ENCODE peak calls at places on chromosomes 6 and 20, in nine cellular contexts. Z, K, I, E, O, F, C, D and R are unnamed samples. For H3K27me3, the result is how much of the 10 kb centered on the place peaks cover.

GRCh38 chr6:143234686-143235085 is 174.0 kb downstream of the AIG1 start:
- DNase-seq in Z (no peak), K (peak), I (peak), E (no peak), O (no peak), F (no peak), C (no peak), D (no peak), R (no peak)

GRCh38 chr6:36758516-36759176 is 61.0 kb downstream of the RAB44 start:
- DNase-seq in Z (no peak), K (no peak), I (no peak), E (no peak), O (no peak), F (peak), C (peak), D (no peak), R (no peak)

GRCh38 chr20:21511850-21512633 is 1.8 kb downstream of the NKX2-2 start:
- DNase-seq in Z (no peak), K (no peak), I (no peak), E (peak), O (no peak), F (no peak), C (peak), D (no peak), R (peak)

GRCh38 chr20:32091888-32092346 is 17.6 kb upstream of the TM9SF4 start:
- DNase-seq in Z (peak), K (peak), I (peak), E (peak), O (no peak), F (peak), C (peak), D (peak), R (peak)

GRCh38 chr20:44615876-44616603 is 33.7 kb downstream of the PKIG start:
- DNase-seq in Z (no peak), K (no peak), I (no peak), E (no peak), O (no peak), F (no peak), C (peak), D (peak), R (no peak)

GRCh38 chr6:79421001-79421411 is 116.2 kb downstream of the LCA5 start:
- DNase-seq in Z (peak), K (peak), I (no peak), E (no peak), O (no peak), F (no peak), C (no peak), D (no peak), R (no peak)

GRCh38 chr20:15205719-15206118 is 868.3 kb upstream of the FLRT3 start:
- DNase-seq in Z (no peak), K (peak), I (no peak), E (no peak), O (no peak), F (no peak), C (no peak), D (no peak), R (no peak)

GRCh38 chr6:41247288-41247865 is 19.2 kb downstream of the TREML4 start:
- DNase-seq in Z (no peak), K (no peak), I (no peak), E (no peak), O (no peak), F (no peak), C (no peak), D (peak), R (no peak)

GRCh38 chr6:13302751-13303667 is 25.3 kb downstream of the TBC1D7 start:
- DNase-seq in Z (peak), K (peak), I (peak), E (no peak), O (peak), F (peak), C (no peak), D (no peak), R (peak)

GRCh38 chr20:60038400-60038799 is 80.2 kb downstream of the CDH26 start:
- DNase-seq in Z (no peak), K (no peak), I (no peak), E (no peak), O (no peak), F (no peak), C (no peak), D (no peak), R (no peak)

GRCh38 chr20:23126281-23127061 is 40.3 kb upstream of the CD93 start:
- DNase-seq in Z (no peak), K (no peak), I (no peak), E (no peak), O (no peak), F (no peak), C (no peak), D (peak), R (no peak)

GRCh38 chr20:44772636-44773035 is 27.0 kb downstream of the KCNK15 start:
- DNase-seq in Z (no peak), K (no peak), I (no peak), E (no peak), O (no peak), F (no peak), C (no peak), D (no peak), R (no peak)

GRCh38 chr6:159969204-159969912 is 476 bp downstream of the IGF2R start:
- DNase-seq in Z (peak), K (peak), I (no peak), E (peak), O (no peak), F (no peak), C (peak), D (no peak), R (no peak)

GRCh38 chr6:73823832-73824231 is 127.8 kb downstream of the CD109 start:
- DNase-seq in Z (no peak), K (no peak), I (no peak), E (no peak), O (no peak), F (no peak), C (peak), D (no peak), R (no peak)

GRCh38 chr6:170099387-170099786 is 191.5 kb downstream of the DLL1 start:
- DNase-seq in Z (no peak), K (no peak), I (no peak), E (no peak), O (no peak), F (no peak), C (no peak), D (no peak), R (no peak)

GRCh38 chr6:134034478-134034877 is 17.9 kb downstream of the SLC2A12 start:
- DNase-seq in Z (no peak), K (no peak), I (no peak), E (no peak), O (no peak), F (no peak), C (no peak), D (peak), R (no peak)

GRCh38 chr20:40682104-40683045 is 6.7 kb downstream of the MAFB start:
- DNase-seq in Z (no peak), K (peak), I (no peak), E (peak), O (no peak), F (no peak), C (peak), D (no peak), R (no peak)

GRCh38 chr6:32192608-32193039 is at the start of gene GPSM3:
- DNase-seq in Z (peak), K (peak), I (no peak), E (no peak), O (peak), F (peak), C (peak), D (peak), R (no peak)

GRCh38 chr6:6715465-6715864 is 126.9 kb downstream of the LY86 start:
- DNase-seq in Z (no peak), K (no peak), I (no peak), E (no peak), O (no peak), F (no peak), C (no peak), D (no peak), R (no peak)

GRCh38 chr6:112348891-112349736 is 2.0 kb downstream of the RFPL4B start:
- DNase-seq in Z (peak), K (no peak), I (no peak), E (no peak), O (no peak), F (no peak), C (no peak), D (no peak), R (no peak)

GRCh38 chr20:54433653-54434052 is 41.7 kb upstream of the DOK5 start:
- DNase-seq in Z (no peak), K (no peak), I (no peak), E (no peak), O (no peak), F (no peak), C (no peak), D (no peak), R (no peak)

GRCh38 chr20:50242863-50243609 is 52.4 kb downstream of the CEBPB start:
- DNase-seq in Z (peak), K (no peak), I (peak), E (no peak), O (no peak), F (no peak), C (no peak), D (no peak), R (no peak)

GRCh38 chr6:44145839-44146238 is 12.8 kb upstream of the CAPN11 start:
- DNase-seq in Z (no peak), K (no peak), I (no peak), E (no peak), O (no peak), F (no peak), C (no peak), D (no peak), R (no peak)

GRCh38 chr20:1122388-1123315 is 4.2 kb downstream of the PSMF1 start:
- DNase-seq in Z (peak), K (peak), I (peak), E (no peak), O (no peak), F (no peak), C (no peak), D (peak), R (peak)

GRCh38 chr20:13799040-13799439 is 14.2 kb downstream of the NDUFAF5 start:
- DNase-seq in Z (no peak), K (no peak), I (no peak), E (no peak), O (no peak), F (no peak), C (no peak), D (no peak), R (no peak)

GRCh38 chr6:129929433-129929832 is 68.3 kb upstream of the TMEM244 start:
- DNase-seq in Z (peak), K (peak), I (peak), E (no peak), O (no peak), F (no peak), C (no peak), D (no peak), R (peak)

GRCh38 chr6:106562001-106562400 is 67.3 kb downstream of the RTN4IP1 start:
- DNase-seq in Z (no peak), K (peak), I (no peak), E (no peak), O (no peak), F (no peak), C (no peak), D (no peak), R (no peak)

GRCh38 chr6:134949927-134950326 is at the start of gene ALDH8A1:
- DNase-seq in Z (no peak), K (no peak), I (no peak), E (no peak), O (no peak), F (no peak), C (peak), D (no peak), R (no peak)

GRCh38 chr6:41422156-41422555 is 86.7 kb downstream of the NCR2 start:
- DNase-seq in Z (no peak), K (no peak), I (no peak), E (no peak), O (no peak), F (no peak), C (no peak), D (no peak), R (no peak)

GRCh38 chr20:25247100-25247665 is 702 bp upstream of the PYGB start:
- DNase-seq in Z (peak), K (peak), I (peak), E (peak), O (no peak), F (peak), C (peak), D (peak), R (peak)

GRCh38 chr6:108665495-108666196 is 104.9 kb downstream of the FOXO3 start:
- DNase-seq in Z (no peak), K (no peak), I (peak), E (no peak), O (no peak), F (no peak), C (no peak), D (no peak), R (no peak)

GRCh38 chr6:134438825-134439224 is 120.9 kb upstream of the SGK1 start:
- DNase-seq in Z (no peak), K (no peak), I (no peak), E (peak), O (no peak), F (no peak), C (peak), D (no peak), R (no peak)

GRCh38 chr6:105302617-105303128 is 100.2 kb downstream of the PREP start:
- DNase-seq in Z (no peak), K (no peak), I (peak), E (peak), O (no peak), F (no peak), C (peak), D (no peak), R (no peak)

GRCh38 chr20:49909499-49910339 is 5.6 kb downstream of the SPATA2 start:
- DNase-seq in Z (no peak), K (no peak), I (no peak), E (peak), O (no peak), F (peak), C (peak), D (no peak), R (no peak)

GRCh38 chr20:24695529-24696225 is 226.2 kb downstream of the SYNDIG1 start:
- DNase-seq in Z (no peak), K (no peak), I (peak), E (no peak), O (no peak), F (no peak), C (no peak), D (peak), R (no peak)

GRCh38 chr20:4064118-4064962 is 49.0 kb upstream of the RNF24 start:
- DNase-seq in Z (peak), K (peak), I (peak), E (peak), O (no peak), F (peak), C (peak), D (no peak), R (peak)

GRCh38 chr6:24330137-24330732 is 27.6 kb downstream of the DCDC2 start:
- DNase-seq in Z (peak), K (peak), I (no peak), E (no peak), O (no peak), F (no peak), C (no peak), D (no peak), R (peak)

GRCh38 chr6:47203266-47203967 is 106.3 kb downstream of the TNFRSF21 start:
- DNase-seq in Z (no peak), K (no peak), I (peak), E (no peak), O (peak), F (no peak), C (no peak), D (peak), R (no peak)

GRCh38 chr20:10671221-10671849 is 2.5 kb downstream of the JAG1 start:
- DNase-seq in Z (peak), K (peak), I (peak), E (peak), O (peak), F (peak), C (peak), D (no peak), R (peak)

GRCh38 chr6:11094411-11094851 is 797 bp downstream of the SMIM13 start:
- DNase-seq in Z (peak), K (peak), I (peak), E (peak), O (no peak), F (peak), C (peak), D (peak), R (peak)

GRCh38 chr6:52360601-52361346 is 1.2 kb upstream of the PAQR8 start:
- DNase-seq in Z (no peak), K (no peak), I (peak), E (no peak), O (no peak), F (no peak), C (no peak), D (no peak), R (no peak)
- H3K27ac ChIP-seq in Z (no peak), K (no peak), I (no peak), E (no peak), O (peak), F (peak), C (no peak), D (no peak), R (no peak)

DNA sequence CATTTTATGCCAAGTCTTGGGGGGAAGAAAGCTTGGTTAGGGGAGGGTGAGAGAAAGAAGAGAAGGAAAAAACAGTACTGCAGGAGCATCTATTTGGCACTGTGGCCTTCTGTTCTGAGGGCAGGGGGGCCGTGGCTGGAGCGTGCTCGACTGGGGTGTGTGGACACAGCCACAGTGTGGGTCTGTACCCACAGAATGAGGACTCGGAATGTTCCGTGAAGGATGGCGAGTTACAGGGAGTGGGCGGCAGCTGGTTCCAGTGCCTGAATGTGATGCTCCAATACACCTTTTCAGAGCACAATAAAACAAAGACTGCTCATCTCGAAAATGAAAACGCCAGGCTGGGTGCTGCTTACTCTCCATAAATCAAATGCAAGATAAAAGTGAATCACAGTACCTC is 59.2 kb downstream of the LAMP5 start:
- DNase-seq in Z (no peak), K (no peak), I (no peak), E (peak), O (no peak), F (no peak), C (peak), D (no peak), R (no peak)
- H3K27me3 ChIP-seq in Z (under half), K (under half), I (under half), E (under half), O (under half), F (under half), C (half or more), D (under half), R (under half)

GRCh38 chr6:151805286-151805840 is 2.1 kb upstream of the ESR1 start:
- DNase-seq in Z (no peak), K (peak), I (no peak), E (peak), O (no peak), F (no peak), C (peak), D (no peak), R (no peak)
- TF ChIP-seq EZH2 in Z (no peak), K (no peak), I (no peak), E (no peak), O (no peak), F (no peak), C (no peak), D (no peak), R (no peak)

GRCh38 chr6:158597565-158597964 is 37.7 kb downstream of the TMEM181 start:
- DNase-seq in Z (no peak), K (no peak), I (no peak), E (no peak), O (no peak), F (no peak), C (no peak), D (no peak), R (no peak)

GRCh38 chr6:158599635-158600034 is 39.7 kb downstream of the TMEM181 start:
- DNase-seq in Z (no peak), K (no peak), I (no peak), E (no peak), O (no peak), F (no peak), C (peak), D (no peak), R (no peak)

GRCh38 chr6:158593670-158594069 is 33.8 kb downstream of the TMEM181 start:
- DNase-seq in Z (no peak), K (no peak), I (no peak), E (no peak), O (no peak), F (no peak), C (no peak), D (no peak), R (no peak)

GRCh38 chr6:158595223-158595622 is 35.3 kb downstream of the TMEM181 start:
- DNase-seq in Z (no peak), K (peak), I (no peak), E (no peak), O (no peak), F (peak), C (no peak), D (peak), R (no peak)

DNA sequence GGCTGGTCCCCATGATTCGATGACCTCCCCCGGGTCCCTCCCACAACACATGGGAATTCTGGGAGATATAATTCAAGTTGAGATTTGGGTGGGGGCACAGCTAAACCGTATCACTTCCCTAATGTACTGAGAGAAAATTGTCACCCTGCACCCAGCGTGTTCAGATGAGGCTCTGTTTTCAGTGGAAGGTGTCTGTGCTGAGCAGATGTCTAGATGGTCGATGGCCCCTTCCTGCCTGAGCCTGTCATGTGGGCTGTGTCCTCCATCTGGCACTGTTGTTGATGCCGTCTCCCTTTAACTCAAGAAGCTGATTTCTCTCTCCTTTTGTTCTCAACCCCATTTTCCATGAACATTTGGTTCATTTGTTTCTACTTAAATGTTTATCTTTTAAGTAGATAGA is 37.0 kb downstream of the TMEM181 start:
- DNase-seq in Z (no peak), K (no peak), I (no peak), E (no peak), O (no peak), F (no peak), C (no peak), D (no peak), R (no peak)
- H3K27ac ChIP-seq in Z (no peak), K (no peak), I (no peak), E (no peak), O (no peak), F (no peak), C (no peak), D (no peak), R (no peak)

DNA sequence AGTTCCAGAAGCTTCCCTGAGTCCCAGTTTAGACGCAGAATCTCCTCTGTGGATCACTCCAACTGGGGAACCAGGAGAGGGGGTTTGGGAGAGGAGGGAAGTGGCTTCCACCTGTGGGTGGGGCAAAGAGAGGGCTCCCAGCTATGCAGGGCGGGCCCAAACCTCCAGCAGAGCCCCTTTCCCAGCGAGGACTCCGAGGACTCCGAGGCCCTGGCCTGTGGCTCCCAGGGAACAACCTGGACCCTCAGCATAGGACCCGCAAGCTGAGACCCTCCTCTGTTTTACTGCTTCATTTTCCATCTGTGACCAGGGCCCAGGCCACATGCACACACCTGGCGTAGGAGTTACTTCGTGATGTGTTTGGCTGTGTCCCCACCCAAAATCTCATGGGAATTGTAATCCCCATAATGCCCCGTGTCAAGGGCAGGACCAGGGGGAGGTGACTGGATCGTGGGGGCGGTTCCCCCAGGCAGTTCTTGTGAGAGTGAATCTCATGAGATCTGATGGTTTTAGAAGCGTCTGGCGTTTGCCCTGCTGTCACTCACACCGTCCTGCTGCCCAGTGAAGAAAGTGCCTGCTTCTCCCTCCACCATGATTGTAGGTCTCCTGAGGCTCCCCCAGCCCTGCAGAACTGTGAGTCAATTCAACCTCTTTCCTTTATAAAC is 27.9 kb downstream of the NTSR1 start:
- DNase-seq in Z (no peak), K (no peak), I (no peak), E (no peak), O (no peak), F (no peak), C (peak), D (no peak), R (peak)
- H3K27me3 ChIP-seq in Z (under half), K (under half), I (under half), E (under half), O (under half), F (under half), C (under half), D (under half), R (under half)

GRCh38 chr6:34657037-34657306 is 39.6 kb downstream of the ILRUN start:
- DNase-seq in Z (peak), K (peak), I (no peak), E (no peak), O (no peak), F (no peak), C (no peak), D (no peak), R (no peak)
- TF ChIP-seq EZH2 in Z (no peak), K (no peak), I (no peak), E (no peak), O (no peak), F (no peak), C (no peak), D (no peak), R (no peak)